ENCODE peak calls at places on chromosomes 12 and 14, in six cellular contexts. O is hepatocyte; J is fibroblast of lung; N is esophagus muscularis mucosa; P is pancreas; X is CD8-positive, alpha-beta memory T cell. L is an unnamed sample.

GRCh38 chr12:113186033-113186365 is 478 bp downstream of the RITA1 start:
- DNase-seq in O (peak; percentile 41), J (peak; percentile 33), N (no peak), P (no peak), X (no peak), L (no peak)

GRCh38 chr12:62793256-62794217 is 141.4 kb downstream of the PPM1H start:
- DNase-seq in O (peak; percentile 86), J (peak; percentile 92), N (peak; percentile 97), P (peak; percentile 79), X (peak; percentile 56), L (peak; percentile 89)

GRCh38 chr12:88958153-88958552 is 377.9 kb upstream of the KITLG start:
- DNase-seq in O (no peak), J (no peak), N (no peak), P (no peak), X (no peak), L (no peak)

GRCh38 chr14:58066115-58066514 is 85.9 kb downstream of the ARMH4 start:
- DNase-seq in O (no peak), J (no peak), N (no peak), P (no peak), X (no peak), L (no peak)

GRCh38 chr14:93076755-93077154 is 39.0 kb downstream of the ITPK1 start:
- DNase-seq in O (no peak), J (no peak), N (no peak), P (no peak), X (no peak), L (no peak)

GRCh38 chr12:89709994-89710872 is 1.6 kb upstream of the ATP2B1 start:
- DNase-seq in O (peak; percentile 69), J (no peak), N (no peak), P (peak; percentile 67), X (no peak), L (peak; percentile 83)

GRCh38 chr14:69693823-69694729 is 72.9 kb upstream of the SRSF5 start:
- DNase-seq in O (peak; percentile 80), J (peak; percentile 15), N (no peak), P (peak; percentile 69), X (no peak), L (no peak)

GRCh38 chr14:106039400-106039799 is 513.0 kb downstream of the TMEM121 start:
- DNase-seq in O (no peak), J (no peak), N (peak; percentile 80), P (peak; percentile 28), X (peak; percentile 32), L (no peak)

GRCh38 chr14:55553791-55554190 is 26.2 kb upstream of the KTN1 start:
- DNase-seq in O (no peak), J (no peak), N (no peak), P (no peak), X (no peak), L (no peak)

GRCh38 chr12:103727638-103728037 is 113.4 kb downstream of the NT5DC3 start:
- DNase-seq in O (no peak), J (no peak), N (no peak), P (no peak), X (no peak), L (no peak)

DNA sequence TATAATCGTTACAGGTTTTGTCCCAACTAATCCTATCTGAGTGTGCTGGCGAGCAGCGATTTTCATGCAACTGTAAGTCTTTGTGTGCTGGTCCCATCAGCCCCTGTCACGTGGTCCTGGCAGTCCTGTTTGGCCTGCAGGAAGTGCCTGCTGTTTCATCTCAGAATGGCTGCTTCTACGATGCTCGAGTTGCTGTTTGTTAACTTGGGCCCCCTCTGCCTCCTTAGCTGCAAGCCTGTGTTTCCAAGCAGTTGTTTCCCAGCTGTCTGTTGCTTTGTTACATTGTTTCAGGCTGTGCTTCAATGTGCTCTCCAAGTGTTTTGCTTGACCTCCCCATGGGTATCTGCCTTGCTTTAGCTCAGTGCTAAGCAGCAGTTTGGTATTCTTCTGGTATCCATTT is 21.8 kb downstream of the TMTC2 start:
- DNase-seq in O (no peak), J (peak; percentile 5), N (no peak), P (no peak), X (no peak), L (no peak)
- H3K27ac ChIP-seq in O (peak overlapping the region; percentile 71), J (no peak overlapping the region), N (peak overlapping the region; percentile 30), P (no peak overlapping the region), X (no peak overlapping the region), L (no peak overlapping the region)

DNA sequence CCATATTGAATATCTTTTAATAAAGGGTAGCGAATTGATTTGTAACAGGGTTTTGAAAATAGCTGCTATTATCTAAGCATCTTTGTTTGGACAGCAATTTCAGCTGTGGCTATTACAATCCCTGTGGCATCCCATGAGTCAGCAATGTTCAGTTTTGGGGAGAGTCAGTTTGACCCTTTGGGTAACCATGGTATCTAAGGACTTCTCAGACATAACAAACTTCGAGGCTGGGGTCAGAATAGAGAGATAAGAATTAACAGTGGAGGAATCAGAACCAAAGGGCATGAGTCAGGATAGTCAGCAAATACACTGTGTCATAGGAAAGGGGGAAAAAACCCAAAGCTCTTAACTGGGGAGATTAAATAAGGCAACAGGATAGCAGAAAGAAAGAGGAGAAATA is 11.7 kb upstream of the PTHLH start:
- DNase-seq in O (no peak), J (peak; percentile 39), N (no peak), P (no peak), X (no peak), L (no peak)
- H3K36me3 ChIP-seq in O (no peaks in the 10 kb centered on the region), J (no peaks in the 10 kb centered on the region), N (no peaks in the 10 kb centered on the region), P (no peaks in the 10 kb centered on the region), X (no peaks in the 10 kb centered on the region), L (no peaks in the 10 kb centered on the region)

DNA sequence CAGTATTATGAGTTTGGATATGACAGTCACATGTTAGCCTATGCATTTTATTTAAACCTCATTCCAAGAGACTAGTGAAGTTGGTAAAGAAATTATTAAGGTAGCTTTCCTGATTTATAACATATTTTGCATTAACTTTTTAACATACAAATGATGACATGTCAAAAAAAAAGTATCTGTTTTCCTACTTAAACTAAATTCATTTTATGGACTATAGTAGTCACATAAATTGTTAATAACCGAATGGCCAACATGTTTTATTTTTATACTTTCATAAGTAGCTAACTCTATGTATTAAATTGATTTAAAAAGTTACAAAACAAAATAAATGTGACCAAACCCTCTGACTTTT is 14.7 kb downstream of the TAOK3 start:
- DNase-seq in O (no peak), J (no peak), N (no peak), P (no peak), X (no peak), L (no peak)
- H3K4me1 ChIP-seq in O (peaks cover 8% of the 10 kb centered on the region), J (peaks cover 11% of the 10 kb centered on the region), N (peaks cover 23% of the 10 kb centered on the region), P (peaks cover 18% of the 10 kb centered on the region), X (peaks cover 35% of the 10 kb centered on the region), L (peaks cover 12% of the 10 kb centered on the region)

GRCh38 chr12:54329756-54330155 is 4.8 kb downstream of the COPZ1 start:
- DNase-seq in O (no peak), J (no peak), N (no peak), P (no peak), X (no peak), L (no peak)
- H3K27ac ChIP-seq in O (peak overlapping the region; percentile 58), J (no peak overlapping the region), N (no peak overlapping the region), P (no peak overlapping the region), X (no peak overlapping the region), L (no peak overlapping the region)

GRCh38 chr14:91295276-91295845 is 50.9 kb upstream of the GPR68 start:
- DNase-seq in O (no peak), J (no peak), N (no peak), P (no peak), X (no peak), L (no peak)

GRCh38 chr14:91299483-91300115 is 55.1 kb upstream of the GPR68 start:
- DNase-seq in O (no peak), J (no peak), N (no peak), P (no peak), X (no peak), L (no peak)

GRCh38 chr14:91298576-91298975 is 54.1 kb upstream of the GPR68 start:
- DNase-seq in O (no peak), J (no peak), N (no peak), P (no peak), X (no peak), L (no peak)

GRCh38 chr14:91295851-91296796 is 51.6 kb upstream of the GPR68 start:
- DNase-seq in O (no peak), J (no peak), N (no peak), P (no peak), X (no peak), L (no peak)

GRCh38 chr14:91297081-91297711 is 52.7 kb upstream of the GPR68 start:
- DNase-seq in O (no peak), J (no peak), N (no peak), P (no peak), X (no peak), L (no peak)
- H3K36me3 ChIP-seq in O (no peaks in the 10 kb centered on the region), J (no peaks in the 10 kb centered on the region), N (peaks cover 40% of the 10 kb centered on the region), P (no peaks in the 10 kb centered on the region), X (peaks cover 96% of the 10 kb centered on the region), L (no peaks in the 10 kb centered on the region)

DNA sequence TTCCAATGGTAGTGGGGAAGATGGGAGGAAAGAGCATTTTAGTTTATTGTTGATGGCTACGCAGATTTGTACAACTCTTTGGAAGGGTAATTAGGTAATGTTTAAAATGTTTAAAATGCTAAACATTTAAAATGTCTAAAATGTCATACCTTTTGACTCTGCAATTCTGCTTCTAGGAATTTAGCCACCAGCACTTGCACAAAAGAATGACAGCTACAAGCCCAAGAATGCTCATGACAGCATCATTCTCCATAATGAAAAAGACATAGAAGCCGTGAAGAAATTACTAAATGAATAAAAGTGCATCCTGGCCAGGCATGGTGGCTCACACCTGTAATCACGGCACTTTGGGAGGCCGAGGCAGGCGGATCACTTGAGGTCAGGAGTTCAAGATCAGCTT is 19.9 kb upstream of the DYNC1H1 start:
- DNase-seq in O (no peak), J (no peak), N (no peak), P (no peak), X (no peak), L (no peak)
- H3K4me1 ChIP-seq in O (peaks cover 7% of the 10 kb centered on the region), J (peaks cover 8% of the 10 kb centered on the region), N (peaks cover 17% of the 10 kb centered on the region), P (no peaks in the 10 kb centered on the region), X (peaks cover 13% of the 10 kb centered on the region), L (peaks cover 5% of the 10 kb centered on the region)

DNA sequence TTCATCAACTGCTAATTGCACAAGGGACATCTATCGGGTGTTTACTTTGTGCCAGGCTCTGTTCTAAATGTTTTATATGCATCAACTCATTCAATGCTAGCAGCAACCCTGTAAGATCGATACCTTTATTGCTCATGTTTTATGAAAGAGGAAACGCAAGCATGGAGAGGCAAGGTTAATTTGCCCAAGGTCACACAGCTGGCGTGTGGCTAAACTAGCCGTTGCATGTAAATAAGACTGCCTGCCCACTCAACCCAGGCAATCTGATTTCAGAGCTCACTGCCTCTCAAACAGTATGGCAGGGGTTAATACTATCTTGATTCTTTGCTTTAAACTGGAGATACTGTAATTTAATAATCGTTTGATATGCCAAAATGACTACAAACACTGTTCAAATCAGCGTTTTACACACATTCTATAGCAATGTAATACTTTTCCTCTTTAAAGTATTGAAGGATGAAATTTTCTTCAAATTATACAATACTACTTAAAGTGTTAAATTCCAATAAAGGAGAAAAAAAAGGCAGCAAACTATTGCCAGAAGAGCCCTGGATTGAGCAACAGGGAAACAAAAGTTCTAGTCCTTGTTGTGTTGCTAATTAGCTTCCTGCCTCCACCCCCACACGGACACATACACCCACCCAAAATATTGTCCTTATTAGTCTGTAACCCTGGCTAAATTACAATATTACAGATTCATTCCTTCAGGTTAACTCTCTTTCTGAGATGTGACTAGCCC is 39.1 kb upstream of the DHRS7 start:
- DNase-seq in O (no peak), J (no peak), N (no peak), P (no peak), X (no peak), L (no peak)
- H3K27ac ChIP-seq in O (no peak overlapping the region), J (no peak overlapping the region), N (no peak overlapping the region), P (no peak overlapping the region), X (no peak overlapping the region), L (peak overlapping the region; percentile 66)

GRCh38 chr12:123892180-123892559 is 80.5 kb downstream of the CCDC92 start:
- DNase-seq in O (no peak), J (no peak), N (no peak), P (no peak), X (no peak), L (no peak)
- H3K36me3 ChIP-seq in O (no peaks in the 10 kb centered on the region), J (no peaks in the 10 kb centered on the region), N (no peaks in the 10 kb centered on the region), P (no peaks in the 10 kb centered on the region), X (no peaks in the 10 kb centered on the region), L (no peaks in the 10 kb centered on the region)

L was measured in psoas muscle.